ENCODE peak calls at places on chromosomes 4 and X, in eight cellular contexts. O, W, V, P, Y, K, F and C are unnamed samples.

GRCh38 chrX:99398578-99398977 is 1011.5 kb downstream of the PCDH19 start:
- DNase-seq in O (no peak), W (no peak), V (no peak), P (no peak), Y (no peak), K (no peak), F (no peak), C (no peak)

GRCh38 chr4:67035501-67035900 is 509.8 kb downstream of the CENPC start:
- DNase-seq in O (no peak), W (no peak), V (no peak), P (no peak), Y (no peak), K (peak), F (no peak), C (no peak)

GRCh38 chrX:39309721-39310152 is 508.5 kb downstream of the MID1IP1 start:
- DNase-seq in O (peak), W (peak), V (no peak), P (no peak), Y (no peak), K (no peak), F (peak), C (no peak)

GRCh38 chr4:17324431-17324830 is 187.5 kb downstream of the QDPR start:
- DNase-seq in O (no peak), W (peak), V (peak), P (no peak), Y (no peak), K (peak), F (peak), C (no peak)

GRCh38 chr4:4780634-4781287 is 78.7 kb upstream of the MSX1 start:
- DNase-seq in O (peak), W (no peak), V (no peak), P (no peak), Y (no peak), K (no peak), F (no peak), C (no peak)

GRCh38 chr4:86359944-86360478 is at the start of gene MAPK10:
- DNase-seq in O (peak), W (peak), V (peak), P (peak), Y (peak), K (no peak), F (peak), C (peak)

GRCh38 chr4:6217716-6218381 is 17.5 kb upstream of the JAKMIP1 start:
- DNase-seq in O (no peak), W (no peak), V (no peak), P (no peak), Y (no peak), K (no peak), F (no peak), C (no peak)

GRCh38 chrX:67555578-67556203 is 11.9 kb downstream of the AR start:
- DNase-seq in O (peak), W (no peak), V (peak), P (peak), Y (peak), K (peak), F (peak), C (no peak)

GRCh38 chr4:7978489-7978888 is 38.8 kb upstream of the AFAP1 start:
- DNase-seq in O (no peak), W (no peak), V (peak), P (peak), Y (no peak), K (no peak), F (no peak), C (no peak)

DNA sequence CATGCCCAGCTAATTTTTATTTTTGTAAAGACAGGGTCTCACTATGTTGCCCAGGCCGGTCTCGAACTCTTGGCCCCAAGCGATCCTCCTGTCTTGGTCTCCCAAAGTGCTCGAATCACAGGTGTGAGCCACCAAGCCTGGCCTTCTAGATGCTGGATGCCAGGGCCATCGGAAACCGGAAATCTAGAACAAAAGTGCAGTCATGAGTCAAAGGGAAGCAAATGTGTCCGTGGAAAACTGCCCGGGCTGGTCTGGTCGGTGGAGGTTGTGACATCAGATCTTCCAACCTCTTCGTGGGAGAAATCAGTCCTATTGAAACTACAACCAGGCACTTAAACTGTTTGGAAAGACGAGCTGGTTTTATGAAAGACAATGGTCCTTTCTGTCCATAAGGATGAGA is 92.3 kb upstream of the SHOX start:
- DNase-seq in O (peak), W (no peak), V (no peak), P (no peak), Y (no peak), K (no peak), F (no peak), C (no peak)
- TF ChIP-seq POLR2A in O (no peak), W (no peak), V (no peak), P (no peak), Y (no peak), K (no peak), F (no peak), C (no peak)

GRCh38 chrX:48918644-48919340 is at the start of gene PIM2:
- DNase-seq in O (peak), W (peak), V (peak), P (peak), Y (peak), K (peak), F (peak), C (peak)
- TF ChIP-seq POLR2A in O (no peak), W (peak), V (peak), P (peak), Y (peak), K (peak), F (peak), C (peak)

GRCh38 chrX:16300831-16301230 is 133.6 kb downstream of the MAGEB17 start:
- DNase-seq in O (no peak), W (no peak), V (no peak), P (no peak), Y (no peak), K (no peak), F (no peak), C (no peak)

GRCh38 chrX:16307950-16308349 is 140.7 kb downstream of the MAGEB17 start:
- DNase-seq in O (no peak), W (no peak), V (no peak), P (no peak), Y (no peak), K (no peak), F (no peak), C (no peak)

GRCh38 chrX:16310326-16310725 is 143.0 kb downstream of the MAGEB17 start:
- DNase-seq in O (no peak), W (no peak), V (no peak), P (no peak), Y (no peak), K (no peak), F (no peak), C (no peak)

DNA sequence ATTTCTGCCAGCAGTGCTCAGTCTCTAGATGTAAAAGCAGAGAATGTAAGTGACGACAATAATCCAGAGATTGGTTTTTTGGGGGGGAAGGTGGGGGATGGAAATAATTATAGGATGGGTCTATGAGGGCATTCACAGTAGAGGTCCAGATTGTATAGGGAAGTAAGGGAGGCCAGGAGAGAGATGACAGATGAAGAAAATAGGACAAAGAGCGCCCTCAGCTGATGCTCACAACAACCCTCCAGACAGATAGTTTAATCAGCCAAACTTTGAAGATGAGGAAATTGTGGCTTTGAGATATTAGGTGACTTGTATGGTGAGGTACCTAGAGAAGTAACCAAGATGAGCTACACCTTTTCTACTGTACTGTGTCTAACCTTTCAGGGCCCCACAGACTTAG is 137.9 kb downstream of the MAGEB17 start:
- DNase-seq in O (no peak), W (no peak), V (no peak), P (no peak), Y (no peak), K (no peak), F (no peak), C (no peak)
- TF ChIP-seq POLR2A in O (no peak), W (no peak), V (no peak), P (no peak), Y (no peak), K (no peak), F (no peak), C (no peak)

GRCh38 chrX:44874481-44875184 is 1.6 kb downstream of the KDM6A start:
- DNase-seq in O (no peak), W (no peak), V (peak), P (no peak), Y (no peak), K (no peak), F (peak), C (no peak)

GRCh38 chrX:44871114-44871645 is 1.8 kb upstream of the KDM6A start:
- DNase-seq in O (no peak), W (peak), V (peak), P (peak), Y (no peak), K (no peak), F (peak), C (no peak)

GRCh38 chrX:44873415-44874270 is 655 bp downstream of the KDM6A start:
- DNase-seq in O (peak), W (peak), V (peak), P (peak), Y (no peak), K (no peak), F (peak), C (no peak)

GRCh38 chrX:44872319-44872816 is 620 bp upstream of the KDM6A start:
- DNase-seq in O (peak), W (no peak), V (peak), P (peak), Y (no peak), K (no peak), F (peak), C (no peak)

GRCh38 chrX:44872817-44873414 is at the start of gene KDM6A:
- DNase-seq in O (peak), W (peak), V (peak), P (peak), Y (peak), K (peak), F (peak), C (peak)
- TF ChIP-seq POLR2A in O (no peak), W (peak), V (peak), P (peak), Y (no peak), K (no peak), F (peak), C (no peak)

DNA sequence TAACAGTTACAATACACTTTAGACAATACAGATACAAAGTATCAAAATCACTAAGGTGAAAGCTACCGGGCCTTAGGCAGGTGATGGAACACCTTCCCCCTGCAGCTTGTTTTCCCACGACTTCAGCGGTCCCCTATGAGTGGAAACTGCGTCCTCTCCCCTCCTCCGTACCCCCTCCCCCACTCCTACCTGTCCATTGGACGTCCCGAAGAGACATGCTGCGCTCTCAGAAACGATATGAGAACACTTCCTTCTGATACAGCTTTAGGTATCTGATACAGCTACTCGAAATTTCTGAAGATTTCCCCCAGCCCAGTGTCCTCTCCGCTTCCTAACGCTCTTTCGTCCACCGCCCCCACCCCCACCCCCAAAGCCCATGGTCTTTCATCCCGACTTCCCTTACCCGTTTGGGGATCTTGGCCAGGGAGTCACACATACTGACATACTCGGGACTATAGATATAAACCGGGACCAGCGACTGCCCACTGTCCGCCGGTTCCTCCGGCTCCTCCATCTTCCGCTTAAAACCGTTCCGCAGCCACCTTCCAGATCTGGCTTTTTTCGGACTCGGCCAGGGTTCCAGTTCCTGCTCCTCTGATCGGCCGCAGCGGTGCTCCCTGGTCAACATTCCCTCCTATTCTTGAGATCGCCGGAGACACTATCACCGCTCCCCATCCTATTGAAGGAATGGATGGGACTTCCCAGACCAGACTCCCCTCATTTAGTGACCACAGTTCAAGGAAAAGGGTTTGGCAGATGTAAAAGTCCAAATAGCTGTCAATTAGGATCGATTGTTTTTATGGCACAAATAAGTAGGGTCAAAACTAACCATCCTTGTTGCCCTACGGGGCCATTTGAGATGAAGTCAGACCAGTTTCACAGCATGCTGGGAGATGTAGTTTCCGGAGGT is at the start of gene HDAC8:
- DNase-seq in O (peak), W (peak), V (peak), P (peak), Y (peak), K (peak), F (peak), C (peak)
- TF ChIP-seq POLR2A in O (no peak), W (no peak), V (no peak), P (no peak), Y (peak), K (no peak), F (no peak), C (no peak)

GRCh38 chr4:10114147-10114546 is 2.5 kb downstream of the WDR1 start:
- DNase-seq in O (no peak), W (no peak), V (no peak), P (no peak), Y (no peak), K (no peak), F (no peak), C (no peak)

GRCh38 chr4:10115657-10116624 is 658 bp downstream of the WDR1 start:
- DNase-seq in O (peak), W (peak), V (peak), P (peak), Y (no peak), K (peak), F (peak), C (peak)

GRCh38 chr4:10115271-10115656 is 1.3 kb downstream of the WDR1 start:
- DNase-seq in O (no peak), W (no peak), V (peak), P (peak), Y (no peak), K (peak), F (no peak), C (no peak)

GRCh38 chr4:10113362-10114047 is 3.1 kb downstream of the WDR1 start:
- DNase-seq in O (no peak), W (no peak), V (no peak), P (no peak), Y (no peak), K (no peak), F (no peak), C (no peak)

GRCh38 chr4:10114607-10115006 is 2.0 kb downstream of the WDR1 start:
- DNase-seq in O (no peak), W (no peak), V (no peak), P (no peak), Y (no peak), K (no peak), F (no peak), C (no peak)
- TF ChIP-seq POLR2A in O (no peak), W (no peak), V (no peak), P (no peak), Y (no peak), K (no peak), F (no peak), C (no peak)